ENCODE peak calls at places on chromosome 18, in five cellular contexts. H is omental fat pad; K is LoVo; C is stimulated activated CD4-positive, alpha-beta T cell treated with anti-CD3 and anti-CD28 coated beads, Interleukin-12 subunit alpha, Interleukin-12 subunit beta, amount 100 ng/mL, for 4 hours; Z is T-helper 1 cell. D is an unnamed sample.

GRCh38 chr18:35671952-35672603 is 90.5 kb downstream of the GALNT1 start:
- DNase-seq in H (no peak), K (peak), C (no peak), Z (no peak), D (no peak)

GRCh38 chr18:51417643-51418483 is 220.4 kb upstream of the MEX3C start:
- DNase-seq in H (no peak), K (no peak), C (no peak), Z (no peak), D (no peak)

GRCh38 chr18:52227536-52227935 is 112.5 kb upstream of the DCC start:
- DNase-seq in H (no peak), K (no peak), C (no peak), Z (no peak), D (no peak)

GRCh38 chr18:54671291-54671881 is 80.3 kb downstream of the DYNAP start:
- DNase-seq in H (no peak), K (peak), C (no peak), Z (no peak), D (no peak)

GRCh38 chr18:75247601-75248421 is 37.2 kb downstream of the TSHZ1 start:
- DNase-seq in H (no peak), K (peak), C (no peak), Z (no peak), D (peak)

GRCh38 chr18:35519148-35519899 is 21.6 kb upstream of the INO80C start:
- DNase-seq in H (no peak), K (no peak), C (no peak), Z (no peak), D (no peak)

GRCh38 chr18:7452331-7452730 is 114.8 kb upstream of the PTPRM start:
- DNase-seq in H (no peak), K (no peak), C (no peak), Z (no peak), D (no peak)

GRCh38 chr18:50218432-50219197 is 23.7 kb upstream of the MYO5B start:
- DNase-seq in H (no peak), K (peak), C (peak), Z (no peak), D (peak)

GRCh38 chr18:66555585-66555984 is 48.3 kb downstream of the CDH19 start:
- DNase-seq in H (no peak), K (no peak), C (no peak), Z (no peak), D (no peak)

GRCh38 chr18:702957-703659 is 9.3 kb downstream of the ENOSF1 start:
- DNase-seq in H (no peak), K (no peak), C (no peak), Z (no peak), D (peak)

GRCh38 chr18:10320848-10321247 is 133.6 kb upstream of the APCDD1 start:
- DNase-seq in H (no peak), K (no peak), C (no peak), Z (no peak), D (no peak)

GRCh38 chr18:45557296-45557695 is 58.0 kb upstream of the SLC14A2 start:
- DNase-seq in H (no peak), K (no peak), C (no peak), Z (no peak), D (peak)

GRCh38 chr18:64982414-64983096 is 768.3 kb upstream of the CDH7 start:
- DNase-seq in H (no peak), K (no peak), C (no peak), Z (no peak), D (no peak)